ENCODE peak calls at places on chromosomes 1 and 21, in nine cellular contexts. One of them, this sample, is unnamed.

GRCh38 chr21:15437873-15438272 is 291.9 kb upstream of the USP25 start:
- DNase-seq in tibial artery: no peak
- DNase-seq in GM12865: peak
- DNase-seq in endothelial cell: no peak
- DNase-seq in AG09309: no peak
- DNase-seq in choroid plexus epithelial cell: peak
- DNase-seq in GM10248: peak
- DNase-seq in HL-60: peak
- DNase-seq in glutamatergic neuron: no peak
- DNase-seq in this sample: no peak

GRCh38 chr1:218351617-218352438 is 6.7 kb downstream of the TGFB2 start:
- DNase-seq in glutamatergic neuron: no peak
- DNase-seq in endothelial cell: no peak
- DNase-seq in GM12865: peak
- DNase-seq in HL-60: peak
- DNase-seq in GM10248: peak
- DNase-seq in tibial artery: peak
- DNase-seq in AG09309: no peak
- DNase-seq in choroid plexus epithelial cell: peak
- DNase-seq in this sample: no peak

GRCh38 chr1:9018372-9018771 is 7.9 kb downstream of the SLC2A7 start:
- DNase-seq in tibial artery: no peak
- DNase-seq in GM12865: no peak
- DNase-seq in HL-60: no peak
- DNase-seq in glutamatergic neuron: no peak
- DNase-seq in choroid plexus epithelial cell: peak
- DNase-seq in GM10248: no peak
- DNase-seq in AG09309: no peak
- DNase-seq in endothelial cell: no peak
- DNase-seq in this sample: no peak

GRCh38 chr1:224080082-224080774 is 33.7 kb upstream of the FBXO28 start:
- DNase-seq in GM10248: no peak
- DNase-seq in AG09309: no peak
- DNase-seq in GM12865: no peak
- DNase-seq in choroid plexus epithelial cell: peak
- DNase-seq in endothelial cell: no peak
- DNase-seq in glutamatergic neuron: no peak
- DNase-seq in HL-60: no peak
- DNase-seq in tibial artery: no peak
- DNase-seq in this sample: peak

GRCh38 chr1:212987702-212988322 is 27.9 kb downstream of the ANGEL2 start:
- DNase-seq in HL-60: no peak
- DNase-seq in choroid plexus epithelial cell: peak
- DNase-seq in GM10248: no peak
- DNase-seq in glutamatergic neuron: no peak
- DNase-seq in endothelial cell: no peak
- DNase-seq in AG09309: no peak
- DNase-seq in tibial artery: no peak
- DNase-seq in GM12865: no peak
- DNase-seq in this sample: no peak

GRCh38 chr1:222711319-222712252 is 705 bp downstream of the AIDA start:
- DNase-seq in tibial artery: peak
- DNase-seq in GM12865: peak
- DNase-seq in glutamatergic neuron: peak
- DNase-seq in GM10248: peak
- DNase-seq in AG09309: no peak
- DNase-seq in HL-60: no peak
- DNase-seq in choroid plexus epithelial cell: peak
- DNase-seq in endothelial cell: peak
- DNase-seq in this sample: peak

GRCh38 chr21:46098303-46099141 is 610 bp downstream of the COL6A2 start:
- DNase-seq in glutamatergic neuron: peak
- DNase-seq in endothelial cell: peak
- DNase-seq in tibial artery: peak
- DNase-seq in AG09309: no peak
- DNase-seq in HL-60: no peak
- DNase-seq in choroid plexus epithelial cell: no peak
- DNase-seq in GM10248: peak
- DNase-seq in GM12865: no peak
- DNase-seq in this sample: no peak

GRCh38 chr21:33069994-33070811 is at the start of gene OLIG1:
- DNase-seq in glutamatergic neuron: peak
- DNase-seq in GM10248: no peak
- DNase-seq in endothelial cell: peak
- DNase-seq in tibial artery: no peak
- DNase-seq in HL-60: peak
- DNase-seq in GM12865: peak
- DNase-seq in AG09309: no peak
- DNase-seq in choroid plexus epithelial cell: peak
- DNase-seq in this sample: peak

GRCh38 chr1:78171736-78172590 is 126.2 kb downstream of the GIPC2 start:
- DNase-seq in tibial artery: no peak
- DNase-seq in GM10248: no peak
- DNase-seq in GM12865: no peak
- DNase-seq in glutamatergic neuron: no peak
- DNase-seq in AG09309: peak
- DNase-seq in choroid plexus epithelial cell: peak
- DNase-seq in endothelial cell: no peak
- DNase-seq in HL-60: no peak
- DNase-seq in this sample: no peak

GRCh38 chr1:91765293-91765692 is 120.7 kb downstream of the TGFBR3 start:
- DNase-seq in GM10248: no peak
- DNase-seq in glutamatergic neuron: no peak
- DNase-seq in tibial artery: no peak
- DNase-seq in HL-60: no peak
- DNase-seq in endothelial cell: no peak
- DNase-seq in AG09309: no peak
- DNase-seq in GM12865: no peak
- DNase-seq in choroid plexus epithelial cell: no peak
- DNase-seq in this sample: no peak

GRCh38 chr1:160488347-160489058 is 34.6 kb downstream of the SLAMF6 start:
- DNase-seq in AG09309: no peak
- DNase-seq in GM10248: no peak
- DNase-seq in glutamatergic neuron: no peak
- DNase-seq in HL-60: no peak
- DNase-seq in endothelial cell: no peak
- DNase-seq in tibial artery: no peak
- DNase-seq in GM12865: peak
- DNase-seq in choroid plexus epithelial cell: no peak
- DNase-seq in this sample: no peak

GRCh38 chr1:57124768-57125446 is 159.1 kb upstream of the C8B start:
- DNase-seq in choroid plexus epithelial cell: no peak
- DNase-seq in GM12865: no peak
- DNase-seq in HL-60: no peak
- DNase-seq in endothelial cell: no peak
- DNase-seq in GM10248: no peak
- DNase-seq in glutamatergic neuron: no peak
- DNase-seq in AG09309: no peak
- DNase-seq in tibial artery: no peak
- DNase-seq in this sample: no peak

GRCh38 chr1:210571356-210572334 is 242.9 kb downstream of the HHAT start:
- DNase-seq in GM10248: no peak
- DNase-seq in GM12865: no peak
- DNase-seq in endothelial cell: no peak
- DNase-seq in tibial artery: no peak
- DNase-seq in AG09309: no peak
- DNase-seq in choroid plexus epithelial cell: no peak
- DNase-seq in HL-60: no peak
- DNase-seq in glutamatergic neuron: no peak
- DNase-seq in this sample: no peak

GRCh38 chr1:223444411-223444810 is 51.2 kb downstream of the CCDC185 start:
- DNase-seq in tibial artery: no peak
- DNase-seq in endothelial cell: no peak
- DNase-seq in GM12865: no peak
- DNase-seq in GM10248: no peak
- DNase-seq in glutamatergic neuron: no peak
- DNase-seq in HL-60: no peak
- DNase-seq in AG09309: no peak
- DNase-seq in choroid plexus epithelial cell: no peak
- DNase-seq in this sample: no peak

GRCh38 chr1:41573803-41574713 is 89.6 kb upstream of the EDN2 start:
- DNase-seq in endothelial cell: peak
- DNase-seq in choroid plexus epithelial cell: peak
- DNase-seq in HL-60: peak
- DNase-seq in tibial artery: peak
- DNase-seq in GM10248: peak
- DNase-seq in GM12865: peak
- DNase-seq in AG09309: peak
- DNase-seq in glutamatergic neuron: peak
- DNase-seq in this sample: peak

GRCh38 chr1:7948950-7949349 is 8.3 kb upstream of the TNFRSF9 start:
- DNase-seq in endothelial cell: no peak
- DNase-seq in GM12865: peak
- DNase-seq in tibial artery: no peak
- DNase-seq in GM10248: no peak
- DNase-seq in AG09309: peak
- DNase-seq in choroid plexus epithelial cell: peak
- DNase-seq in HL-60: no peak
- DNase-seq in glutamatergic neuron: no peak
- DNase-seq in this sample: no peak

GRCh38 chr1:23198373-23198772 is 18.9 kb downstream of the HTR1D start:
- DNase-seq in GM10248: no peak
- DNase-seq in choroid plexus epithelial cell: peak
- DNase-seq in AG09309: peak
- DNase-seq in glutamatergic neuron: no peak
- DNase-seq in tibial artery: no peak
- DNase-seq in GM12865: no peak
- DNase-seq in HL-60: no peak
- DNase-seq in endothelial cell: no peak
- DNase-seq in this sample: no peak

GRCh38 chr1:203744008-203744972 is 20.7 kb upstream of the LAX1 start:
- DNase-seq in GM12865: peak
- DNase-seq in choroid plexus epithelial cell: peak
- DNase-seq in AG09309: no peak
- DNase-seq in HL-60: peak
- DNase-seq in tibial artery: peak
- DNase-seq in GM10248: peak
- DNase-seq in endothelial cell: no peak
- DNase-seq in glutamatergic neuron: no peak
- DNase-seq in this sample: no peak

GRCh38 chr1:36885537-36886441 is 148.5 kb downstream of the GRIK3 start:
- DNase-seq in tibial artery: no peak
- DNase-seq in choroid plexus epithelial cell: no peak
- DNase-seq in GM12865: no peak
- DNase-seq in GM10248: no peak
- DNase-seq in AG09309: no peak
- DNase-seq in glutamatergic neuron: no peak
- DNase-seq in HL-60: no peak
- DNase-seq in endothelial cell: no peak
- DNase-seq in this sample: no peak
- TF ChIP-seq CTCF in tibial artery: no peak
- TF ChIP-seq CTCF in choroid plexus epithelial cell: no peak
- TF ChIP-seq CTCF in GM12865: no peak
- TF ChIP-seq CTCF in GM10248: no peak
- TF ChIP-seq CTCF in AG09309: no peak
- TF ChIP-seq CTCF in glutamatergic neuron: no peak
- TF ChIP-seq CTCF in HL-60: no peak
- TF ChIP-seq CTCF in endothelial cell: no peak
- TF ChIP-seq CTCF in this sample: no peak

DNA sequence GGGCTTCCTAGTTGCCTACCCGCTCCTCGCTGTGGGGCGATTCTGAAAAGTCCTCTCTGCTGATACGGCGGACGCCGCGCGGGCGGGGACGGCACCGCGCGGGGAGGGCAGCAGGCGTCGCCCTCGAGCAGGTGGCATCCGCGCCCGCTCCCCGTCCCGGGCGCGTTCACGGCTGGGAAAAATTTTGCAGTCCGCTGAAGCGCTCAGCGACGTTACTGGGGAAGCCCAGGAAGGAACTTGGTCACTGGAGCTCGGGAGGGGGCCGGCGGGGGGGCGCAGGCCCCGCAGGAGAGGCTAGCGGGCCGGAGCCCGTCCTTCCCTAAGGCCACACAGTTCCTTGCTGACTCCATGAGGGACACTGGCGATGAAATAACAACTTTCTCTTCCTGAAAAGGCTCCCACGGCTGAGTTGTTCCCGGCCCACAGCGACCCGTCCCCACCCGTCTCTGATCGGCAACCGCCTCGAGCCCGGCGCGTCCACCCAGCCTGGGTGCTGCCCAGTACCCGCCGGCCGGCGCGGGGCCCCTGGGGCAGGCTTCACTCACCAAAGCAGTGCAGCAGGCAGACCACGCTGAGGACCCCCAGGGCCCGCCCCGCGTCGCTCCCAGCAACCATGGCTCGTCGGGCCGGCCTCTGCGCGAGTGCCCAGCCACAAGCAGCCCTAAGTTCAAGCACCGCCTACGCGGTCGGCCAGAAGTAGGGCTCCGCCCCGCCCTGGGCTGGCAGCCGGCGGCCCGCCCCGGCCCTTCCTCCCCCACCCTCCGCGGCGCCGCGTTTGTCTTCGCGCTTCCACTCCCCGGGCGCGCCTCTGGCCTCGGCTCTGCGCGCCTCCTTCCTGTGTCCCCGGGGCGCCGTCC is at the start of gene CD58:
- DNase-seq in GM10248: peak
- DNase-seq in HL-60: peak
- DNase-seq in GM12865: peak
- DNase-seq in endothelial cell: peak
- DNase-seq in AG09309: no peak
- DNase-seq in glutamatergic neuron: peak
- DNase-seq in tibial artery: peak
- DNase-seq in choroid plexus epithelial cell: peak
- DNase-seq in this sample: peak
- TF ChIP-seq CTCF in GM10248: peak
- TF ChIP-seq CTCF in HL-60: peak
- TF ChIP-seq CTCF in GM12865: peak
- TF ChIP-seq CTCF in endothelial cell: peak
- TF ChIP-seq CTCF in AG09309: peak
- TF ChIP-seq CTCF in glutamatergic neuron: peak
- TF ChIP-seq CTCF in tibial artery: peak
- TF ChIP-seq CTCF in choroid plexus epithelial cell: peak
- TF ChIP-seq CTCF in this sample: peak

GRCh38 chr1:6464514-6464836 is 1.5 kb downstream of the TNFRSF25 start:
- DNase-seq in AG09309: no peak
- DNase-seq in HL-60: no peak
- DNase-seq in GM12865: no peak
- DNase-seq in GM10248: no peak
- DNase-seq in choroid plexus epithelial cell: no peak
- DNase-seq in tibial artery: no peak
- DNase-seq in glutamatergic neuron: no peak
- DNase-seq in endothelial cell: no peak
- DNase-seq in this sample: no peak
- TF ChIP-seq CTCF in AG09309: no peak
- TF ChIP-seq CTCF in HL-60: no peak
- TF ChIP-seq CTCF in GM12865: no peak
- TF ChIP-seq CTCF in GM10248: no peak
- TF ChIP-seq CTCF in choroid plexus epithelial cell: no peak
- TF ChIP-seq CTCF in tibial artery: no peak
- TF ChIP-seq CTCF in glutamatergic neuron: no peak
- TF ChIP-seq CTCF in endothelial cell: no peak
- TF ChIP-seq CTCF in this sample: no peak

DNA sequence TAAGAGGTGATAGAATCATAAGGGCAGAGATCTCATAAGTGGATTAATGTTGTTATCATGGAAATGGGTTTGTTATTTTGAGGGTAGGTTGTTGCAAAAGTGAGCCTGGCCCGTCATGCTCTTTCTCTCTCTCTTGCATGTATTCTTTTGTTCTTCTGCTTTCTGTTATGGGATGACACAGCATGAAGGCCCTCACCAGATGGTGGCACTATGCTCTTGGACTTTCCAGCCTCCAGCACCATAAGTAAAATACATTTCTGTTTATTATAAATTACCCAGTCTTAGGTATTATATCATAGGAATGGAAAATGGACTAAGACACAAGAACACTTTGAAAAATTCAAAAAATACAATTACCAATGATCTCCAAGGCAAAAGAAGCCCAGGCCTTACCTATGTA is 676.1 kb downstream of the PTPRU start:
- DNase-seq in AG09309: no peak
- DNase-seq in choroid plexus epithelial cell: peak
- DNase-seq in glutamatergic neuron: no peak
- DNase-seq in GM12865: peak
- DNase-seq in endothelial cell: no peak
- DNase-seq in GM10248: no peak
- DNase-seq in tibial artery: no peak
- DNase-seq in HL-60: no peak
- DNase-seq in this sample: peak
- TF ChIP-seq CTCF in AG09309: peak
- TF ChIP-seq CTCF in choroid plexus epithelial cell: peak
- TF ChIP-seq CTCF in glutamatergic neuron: no peak
- TF ChIP-seq CTCF in GM12865: peak
- TF ChIP-seq CTCF in endothelial cell: no peak
- TF ChIP-seq CTCF in GM10248: no peak
- TF ChIP-seq CTCF in tibial artery: no peak
- TF ChIP-seq CTCF in HL-60: peak
- TF ChIP-seq CTCF in this sample: peak

This sample was measured in Calu3.